ENCODE peak calls at places on chromosomes 4 and X, in nine cellular contexts. One of them, this sample, is unnamed. For H3K9me3, the result is how much of the 10 kb centered on the place peaks cover.

GRCh38 chrX:142186103-142186502 is 19.0 kb downstream of the MAGEC2 start:
- DNase-seq in hepatocyte: no peak
- DNase-seq in CD8-positive, alpha-beta T cell: no peak
- DNase-seq in tibial nerve: no peak
- DNase-seq in SK-N-SH: no peak
- DNase-seq in aorta: no peak
- DNase-seq in SJSA1: no peak
- DNase-seq in fibroblast of lung: no peak
- DNase-seq in upper lobe of left lung: no peak
- DNase-seq in this sample: no peak

GRCh38 chrX:74251006-74251930 is 52.7 kb upstream of the ZCCHC13 start:
- DNase-seq in fibroblast of lung: peak
- DNase-seq in SK-N-SH: no peak
- DNase-seq in SJSA1: peak
- DNase-seq in CD8-positive, alpha-beta T cell: no peak
- DNase-seq in tibial nerve: no peak
- DNase-seq in aorta: no peak
- DNase-seq in hepatocyte: peak
- DNase-seq in upper lobe of left lung: no peak
- DNase-seq in this sample: no peak

GRCh38 chrX:129497146-129497805 is 26.0 kb downstream of the SMARCA1 start:
- DNase-seq in fibroblast of lung: no peak
- DNase-seq in CD8-positive, alpha-beta T cell: no peak
- DNase-seq in upper lobe of left lung: no peak
- DNase-seq in SK-N-SH: no peak
- DNase-seq in hepatocyte: no peak
- DNase-seq in SJSA1: no peak
- DNase-seq in tibial nerve: no peak
- DNase-seq in aorta: no peak
- DNase-seq in this sample: no peak

GRCh38 chr4:153427363-153428071 is 38.6 kb upstream of the TMEM131L start:
- DNase-seq in hepatocyte: no peak
- DNase-seq in fibroblast of lung: peak
- DNase-seq in tibial nerve: no peak
- DNase-seq in aorta: no peak
- DNase-seq in SJSA1: no peak
- DNase-seq in SK-N-SH: no peak
- DNase-seq in upper lobe of left lung: no peak
- DNase-seq in CD8-positive, alpha-beta T cell: no peak
- DNase-seq in this sample: no peak

GRCh38 chrX:116378961-116379360 is 57.4 kb upstream of the SLC6A14 start:
- DNase-seq in SJSA1: no peak
- DNase-seq in hepatocyte: no peak
- DNase-seq in CD8-positive, alpha-beta T cell: no peak
- DNase-seq in upper lobe of left lung: no peak
- DNase-seq in fibroblast of lung: no peak
- DNase-seq in tibial nerve: no peak
- DNase-seq in SK-N-SH: no peak
- DNase-seq in aorta: no peak
- DNase-seq in this sample: no peak

GRCh38 chr4:160835789-160836188 is 1328.0 kb downstream of the FSTL5 start:
- DNase-seq in upper lobe of left lung: no peak
- DNase-seq in SK-N-SH: no peak
- DNase-seq in SJSA1: no peak
- DNase-seq in hepatocyte: peak
- DNase-seq in aorta: peak
- DNase-seq in CD8-positive, alpha-beta T cell: no peak
- DNase-seq in tibial nerve: no peak
- DNase-seq in fibroblast of lung: no peak
- DNase-seq in this sample: no peak

GRCh38 chrX:129798456-129798855 is 18.7 kb downstream of the SASH3 start:
- DNase-seq in hepatocyte: no peak
- DNase-seq in SK-N-SH: no peak
- DNase-seq in tibial nerve: no peak
- DNase-seq in upper lobe of left lung: no peak
- DNase-seq in fibroblast of lung: no peak
- DNase-seq in aorta: no peak
- DNase-seq in CD8-positive, alpha-beta T cell: no peak
- DNase-seq in SJSA1: no peak
- DNase-seq in this sample: no peak

GRCh38 chrX:132165651-132166050 is 37.8 kb upstream of the FRMD7 start:
- DNase-seq in tibial nerve: no peak
- DNase-seq in CD8-positive, alpha-beta T cell: no peak
- DNase-seq in fibroblast of lung: peak
- DNase-seq in hepatocyte: no peak
- DNase-seq in SK-N-SH: no peak
- DNase-seq in SJSA1: no peak
- DNase-seq in aorta: no peak
- DNase-seq in upper lobe of left lung: no peak
- DNase-seq in this sample: no peak

GRCh38 chrX:41382699-41383645 is 49.0 kb downstream of the DDX3X start:
- DNase-seq in upper lobe of left lung: no peak
- DNase-seq in CD8-positive, alpha-beta T cell: no peak
- DNase-seq in SK-N-SH: no peak
- DNase-seq in hepatocyte: peak
- DNase-seq in SJSA1: no peak
- DNase-seq in aorta: peak
- DNase-seq in fibroblast of lung: peak
- DNase-seq in tibial nerve: no peak
- DNase-seq in this sample: no peak

DNA sequence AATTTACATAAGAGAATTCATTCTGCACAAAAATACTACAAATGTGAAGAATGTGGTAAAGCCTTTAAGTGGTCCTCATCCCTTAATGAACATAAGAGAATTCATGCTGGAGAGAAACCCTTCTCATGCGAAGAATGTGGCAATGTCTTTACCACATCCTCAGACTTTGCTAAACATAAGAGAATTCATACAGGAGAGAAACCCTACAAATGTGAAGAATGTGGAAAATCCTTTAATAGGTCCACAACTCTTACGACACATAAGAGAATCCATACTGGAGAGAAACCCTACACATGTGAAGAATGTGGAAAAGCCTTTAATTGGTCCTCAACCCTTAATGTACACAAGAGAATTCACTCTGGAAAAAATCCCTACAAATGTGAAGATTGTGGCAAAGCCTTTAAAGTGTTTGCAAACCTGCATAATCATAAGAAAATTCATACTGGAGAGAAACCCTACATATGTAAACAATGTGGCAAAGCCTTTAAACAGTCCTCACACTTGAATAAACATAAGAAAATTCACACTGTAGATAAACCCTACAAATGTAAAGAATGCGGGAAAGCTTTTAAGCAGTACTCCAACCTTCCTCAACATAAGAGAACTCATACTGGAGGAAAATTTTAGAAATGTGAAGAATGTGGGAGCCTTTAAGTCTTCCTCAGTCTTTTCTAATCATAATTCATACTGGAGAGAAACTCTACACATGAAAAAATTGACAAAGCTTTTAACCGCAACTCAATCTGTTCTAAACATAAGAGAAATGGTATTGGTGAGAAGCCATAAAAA is 37.4 kb downstream of the ZNF718 start:
- DNase-seq in SJSA1: no peak
- DNase-seq in fibroblast of lung: peak
- DNase-seq in aorta: no peak
- DNase-seq in SK-N-SH: no peak
- DNase-seq in hepatocyte: no peak
- DNase-seq in upper lobe of left lung: no peak
- DNase-seq in CD8-positive, alpha-beta T cell: no peak
- DNase-seq in tibial nerve: no peak
- DNase-seq in this sample: no peak
- H3K9me3 ChIP-seq in SJSA1: under half
- H3K9me3 ChIP-seq in fibroblast of lung: under half
- H3K9me3 ChIP-seq in aorta: under half
- H3K9me3 ChIP-seq in SK-N-SH: under half
- H3K9me3 ChIP-seq in hepatocyte: half or more
- H3K9me3 ChIP-seq in upper lobe of left lung: half or more
- H3K9me3 ChIP-seq in CD8-positive, alpha-beta T cell: under half
- H3K9me3 ChIP-seq in tibial nerve: under half
- H3K9me3 ChIP-seq in this sample: under half

GRCh38 chr4:14338866-14339265 is 663.4 kb upstream of the CPEB2 start:
- DNase-seq in fibroblast of lung: no peak
- DNase-seq in SK-N-SH: no peak
- DNase-seq in CD8-positive, alpha-beta T cell: no peak
- DNase-seq in upper lobe of left lung: no peak
- DNase-seq in hepatocyte: no peak
- DNase-seq in aorta: no peak
- DNase-seq in tibial nerve: no peak
- DNase-seq in SJSA1: no peak
- DNase-seq in this sample: no peak

GRCh38 chr4:14339715-14340114 is 662.6 kb upstream of the CPEB2 start:
- DNase-seq in aorta: no peak
- DNase-seq in tibial nerve: no peak
- DNase-seq in hepatocyte: no peak
- DNase-seq in SK-N-SH: no peak
- DNase-seq in upper lobe of left lung: no peak
- DNase-seq in CD8-positive, alpha-beta T cell: no peak
- DNase-seq in SJSA1: no peak
- DNase-seq in fibroblast of lung: no peak
- DNase-seq in this sample: no peak

GRCh38 chr4:14335872-14336271 is 666.4 kb upstream of the CPEB2 start:
- DNase-seq in upper lobe of left lung: no peak
- DNase-seq in aorta: no peak
- DNase-seq in SK-N-SH: no peak
- DNase-seq in hepatocyte: no peak
- DNase-seq in fibroblast of lung: no peak
- DNase-seq in SJSA1: no peak
- DNase-seq in tibial nerve: no peak
- DNase-seq in CD8-positive, alpha-beta T cell: no peak
- DNase-seq in this sample: no peak

GRCh38 chr4:14336656-14337055 is 665.6 kb upstream of the CPEB2 start:
- DNase-seq in tibial nerve: no peak
- DNase-seq in aorta: no peak
- DNase-seq in fibroblast of lung: no peak
- DNase-seq in upper lobe of left lung: no peak
- DNase-seq in SK-N-SH: no peak
- DNase-seq in CD8-positive, alpha-beta T cell: no peak
- DNase-seq in hepatocyte: no peak
- DNase-seq in SJSA1: no peak
- DNase-seq in this sample: no peak

DNA sequence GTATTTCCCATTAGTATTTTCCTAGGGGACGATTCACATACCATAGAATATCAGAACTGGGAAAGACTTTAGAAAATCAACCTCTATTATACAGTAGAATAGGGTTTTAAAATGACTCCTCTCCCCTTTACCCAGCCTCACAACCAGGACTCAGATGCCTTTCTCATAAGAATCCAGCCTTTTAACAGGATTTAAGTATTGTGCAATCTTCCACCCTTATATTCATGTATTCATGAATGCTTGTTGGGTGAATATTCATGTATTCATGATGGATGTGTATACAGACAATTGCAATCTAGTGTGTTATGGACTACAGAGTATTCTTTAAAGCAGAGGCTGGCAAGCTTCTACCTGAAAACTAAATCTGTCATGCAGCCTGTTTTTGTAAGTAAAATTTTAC is 664.1 kb upstream of the CPEB2 start:
- DNase-seq in CD8-positive, alpha-beta T cell: no peak
- DNase-seq in aorta: no peak
- DNase-seq in tibial nerve: no peak
- DNase-seq in fibroblast of lung: peak
- DNase-seq in SJSA1: no peak
- DNase-seq in upper lobe of left lung: no peak
- DNase-seq in hepatocyte: no peak
- DNase-seq in SK-N-SH: no peak
- DNase-seq in this sample: no peak
- H3K9me3 ChIP-seq in CD8-positive, alpha-beta T cell: under half
- H3K9me3 ChIP-seq in aorta: under half
- H3K9me3 ChIP-seq in tibial nerve: under half
- H3K9me3 ChIP-seq in fibroblast of lung: under half
- H3K9me3 ChIP-seq in SJSA1: under half
- H3K9me3 ChIP-seq in upper lobe of left lung: under half
- H3K9me3 ChIP-seq in hepatocyte: under half
- H3K9me3 ChIP-seq in SK-N-SH: under half
- H3K9me3 ChIP-seq in this sample: under half

GRCh38 chr4:601612-602558 is 23.5 kb upstream of the PDE6B start:
- DNase-seq in hepatocyte: no peak
- DNase-seq in upper lobe of left lung: peak
- DNase-seq in aorta: no peak
- DNase-seq in fibroblast of lung: no peak
- DNase-seq in CD8-positive, alpha-beta T cell: no peak
- DNase-seq in SJSA1: no peak
- DNase-seq in SK-N-SH: no peak
- DNase-seq in tibial nerve: no peak
- DNase-seq in this sample: no peak
- H3K9me3 ChIP-seq in hepatocyte: under half
- H3K9me3 ChIP-seq in upper lobe of left lung: under half
- H3K9me3 ChIP-seq in aorta: under half
- H3K9me3 ChIP-seq in fibroblast of lung: under half
- H3K9me3 ChIP-seq in CD8-positive, alpha-beta T cell: under half
- H3K9me3 ChIP-seq in SJSA1: under half
- H3K9me3 ChIP-seq in SK-N-SH: under half
- H3K9me3 ChIP-seq in tibial nerve: under half
- H3K9me3 ChIP-seq in this sample: under half

DNA sequence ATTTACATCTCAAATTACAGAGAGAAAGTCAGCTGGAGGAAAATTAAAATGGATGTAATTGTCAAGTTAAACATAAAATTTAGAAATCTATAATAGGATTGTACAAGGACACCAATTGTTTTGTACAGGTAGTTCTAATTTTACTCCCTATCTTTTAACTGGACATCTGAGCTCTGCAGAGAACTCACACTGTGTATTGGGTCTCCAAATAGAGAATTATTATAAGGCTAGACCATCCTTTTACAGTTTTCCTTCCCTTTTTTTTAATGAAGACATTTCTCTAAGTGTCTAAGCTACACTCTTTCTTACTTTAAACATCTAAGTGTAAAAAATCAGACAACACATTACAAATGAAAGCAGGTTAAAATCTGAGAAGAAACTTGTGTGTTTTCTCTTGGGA is 78.4 kb upstream of the GC start:
- DNase-seq in SK-N-SH: no peak
- DNase-seq in fibroblast of lung: no peak
- DNase-seq in upper lobe of left lung: no peak
- DNase-seq in CD8-positive, alpha-beta T cell: no peak
- DNase-seq in SJSA1: no peak
- DNase-seq in tibial nerve: no peak
- DNase-seq in hepatocyte: no peak
- DNase-seq in aorta: no peak
- DNase-seq in this sample: no peak
- H3K9me3 ChIP-seq in SK-N-SH: under half
- H3K9me3 ChIP-seq in fibroblast of lung: under half
- H3K9me3 ChIP-seq in upper lobe of left lung: under half
- H3K9me3 ChIP-seq in CD8-positive, alpha-beta T cell: under half
- H3K9me3 ChIP-seq in SJSA1: under half
- H3K9me3 ChIP-seq in tibial nerve: under half
- H3K9me3 ChIP-seq in hepatocyte: under half
- H3K9me3 ChIP-seq in aorta: under half
- H3K9me3 ChIP-seq in this sample: under half

GRCh38 chr4:41430796-41431195 is 107.2 kb upstream of the LIMCH1 start:
- DNase-seq in upper lobe of left lung: no peak
- DNase-seq in SK-N-SH: no peak
- DNase-seq in fibroblast of lung: no peak
- DNase-seq in SJSA1: no peak
- DNase-seq in hepatocyte: no peak
- DNase-seq in CD8-positive, alpha-beta T cell: no peak
- DNase-seq in tibial nerve: no peak
- DNase-seq in aorta: no peak
- DNase-seq in this sample: no peak
- H3K9me3 ChIP-seq in upper lobe of left lung: under half
- H3K9me3 ChIP-seq in SK-N-SH: under half
- H3K9me3 ChIP-seq in fibroblast of lung: under half
- H3K9me3 ChIP-seq in SJSA1: under half
- H3K9me3 ChIP-seq in hepatocyte: under half
- H3K9me3 ChIP-seq in CD8-positive, alpha-beta T cell: under half
- H3K9me3 ChIP-seq in tibial nerve: under half
- H3K9me3 ChIP-seq in aorta: under half
- H3K9me3 ChIP-seq in this sample: under half

This sample was measured in T-helper 17 cell.